ENCODE peak calls at places on chromosomes 4 and X, in four cellular contexts. W is K562, N is mammary epithelial cell, R is left ventricle myocardium inferior. C is an unnamed sample.
A peak's percentile ranks its signal among the peaks of the same experiment; 100 is the strongest.

GRCh38 chr4:171007618-171008390 is 805.4 kb upstream of the GALNTL6 start:
- DNase-seq in W (no peak), N (no peak), R (no peak), C (no peak)

GRCh38 chr4:108601096-108601495 is 19.3 kb upstream of the RPL34 start:
- DNase-seq in W (no peak), N (no peak), R (no peak), C (no peak)

GRCh38 chr4:88880001-88880400 is 177.0 kb downstream of the FAM13A start:
- DNase-seq in W (no peak), N (no peak), R (no peak), C (no peak)

GRCh38 chrX:150406559-150406958 is 43.4 kb downstream of the MAMLD1 start:
- DNase-seq in W (no peak), N (no peak), R (no peak), C (no peak)

GRCh38 chr4:10283761-10284160 is 167.2 kb upstream of the WDR1 start:
- DNase-seq in W (no peak), N (peak; percentile 95), R (no peak), C (no peak)

GRCh38 chrX:132940727-132941162 is 17.7 kb downstream of the HS6ST2 start:
- DNase-seq in W (no peak), N (no peak), R (no peak), C (no peak)

GRCh38 chr4:99945718-99946345 is 586 bp downstream of the DNAJB14 start:
- DNase-seq in W (peak; percentile 45), N (peak; percentile 53), R (no peak), C (no peak)

GRCh38 chr4:128427832-128428366 is 140.3 kb upstream of the PGRMC2 start:
- DNase-seq in W (peak; percentile 72), N (peak; percentile 81), R (no peak), C (peak; percentile 49)

GRCh38 chr4:127179451-127180087 is 453.2 kb upstream of the INTU start:
- DNase-seq in W (no peak), N (no peak), R (no peak), C (no peak)

GRCh38 chr4:52750819-52751348 is 341 bp downstream of the ERVMER34-1 start:
- DNase-seq in W (no peak), N (peak; percentile 54), R (no peak), C (peak; percentile 75)

GRCh38 chrX:68249401-68249831 is 183.9 kb downstream of the OPHN1 start:
- DNase-seq in W (no peak), N (no peak), R (peak; percentile 32), C (no peak)

GRCh38 chr4:113444386-113444785 is 317.2 kb downstream of the CAMK2D start:
- DNase-seq in W (no peak), N (peak; percentile 62), R (no peak), C (no peak)

GRCh38 chrX:13837290-13837745 is 20.4 kb upstream of the GPM6B start:
- DNase-seq in W (no peak), N (no peak), R (no peak), C (no peak)

GRCh38 chr4:22720091-22720490 is 27.4 kb downstream of the GBA3 start:
- DNase-seq in W (no peak), N (no peak), R (no peak), C (no peak)

GRCh38 chrX:74924449-74925209 is 623 bp downstream of the NEXMIF start:
- DNase-seq in W (no peak), N (peak; percentile 23), R (peak; percentile 15), C (peak; percentile 74)

GRCh38 chr4:105122334-105122733 is 24.3 kb upstream of the TET2 start:
- DNase-seq in W (peak; percentile 14), N (peak; percentile 11), R (no peak), C (no peak)

GRCh38 chr4:182604953-182605352 is 312.2 kb downstream of the DCTD start:
- DNase-seq in W (no peak), N (no peak), R (no peak), C (no peak)

GRCh38 chr4:3241905-3242304 is 7.1 kb upstream of the MSANTD1 start:
- DNase-seq in W (peak; percentile 81), N (no peak), R (no peak), C (peak; percentile 50)

GRCh38 chr4:57426779-57427395 is 316.7 kb upstream of the IGFBP7 start:
- DNase-seq in W (peak; percentile 73), N (peak; percentile 61), R (peak; percentile 55), C (peak; percentile 40)

GRCh38 chrX:118221733-118222132 is 105.1 kb upstream of the KLHL13 start:
- DNase-seq in W (no peak), N (no peak), R (no peak), C (no peak)

GRCh38 chr4:108787724-108788123 is 24.9 kb upstream of the ETNPPL start:
- DNase-seq in W (no peak), N (no peak), R (no peak), C (no peak)

DNA sequence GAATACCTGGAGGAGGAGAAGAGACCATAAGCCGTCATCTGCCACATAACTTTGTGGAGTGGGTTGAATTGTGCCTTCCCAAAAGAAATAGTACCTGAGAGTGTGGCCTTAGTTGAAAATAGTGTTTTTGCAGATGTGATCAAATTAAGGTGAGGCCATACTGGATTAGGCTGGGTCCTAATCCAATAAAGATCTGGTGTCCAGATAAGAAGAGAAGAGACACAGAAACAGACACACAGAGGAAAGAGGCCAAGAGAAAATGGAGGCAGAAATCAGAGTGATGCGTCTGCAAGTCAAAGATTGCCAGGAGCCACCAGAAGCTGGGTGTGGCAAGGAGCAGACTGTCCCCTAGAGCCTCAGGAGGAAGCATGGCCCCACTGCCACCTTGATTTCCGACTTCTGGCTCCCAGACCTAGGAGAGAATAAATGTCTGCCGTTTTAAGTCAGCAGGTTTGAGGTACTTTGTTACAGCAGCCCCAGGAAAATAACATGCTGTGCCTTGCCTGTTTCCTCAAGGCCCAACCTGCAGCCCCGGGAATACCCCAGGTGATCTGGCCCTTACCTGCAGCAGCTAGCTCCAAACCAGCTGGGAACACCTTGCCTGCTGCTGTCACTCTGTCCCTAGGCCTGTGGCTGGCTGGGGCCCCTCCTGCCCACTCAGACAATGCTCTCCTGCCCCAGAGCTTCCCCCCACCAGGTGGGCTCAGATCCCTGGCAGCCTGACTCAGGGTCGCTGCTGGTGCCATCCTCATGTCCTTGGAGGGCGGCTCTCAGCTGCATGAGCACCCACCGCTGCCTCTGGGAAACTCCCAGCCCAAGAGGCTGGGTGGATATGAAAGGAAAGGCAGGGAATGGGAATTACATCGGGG is 16.0 kb downstream of the C4orf50 start:
- DNase-seq in W (no peak), N (no peak), R (no peak), C (no peak)
- TF ChIP-seq CTCF in W (no peak), N (no peak), R (no peak), C (no peak)

GRCh38 chrX:73850124-73851013 is 287.4 kb downstream of the CHIC1 start:
- DNase-seq in W (peak; percentile 46), N (peak; percentile 35), R (no peak), C (peak; percentile 56)
- H3K9me3 ChIP-seq in W (no peaks in the 10 kb centered on the region), N (no peaks in the 10 kb centered on the region), R (no peaks in the 10 kb centered on the region), C (no peaks in the 10 kb centered on the region)

GRCh38 chr4:185566425-185566824 is 31.1 kb upstream of the PDLIM3 start:
- DNase-seq in W (no peak), N (no peak), R (peak; percentile 42), C (no peak)
- H3K4me3 ChIP-seq in W (no peak overlapping the region), N (no peak overlapping the region), R (no peak overlapping the region), C (no peak overlapping the region)

GRCh38 chrX:30735839-30736238 is 82.6 kb downstream of the GK start:
- DNase-seq in W (peak; percentile 76), N (peak; percentile 47), R (peak; percentile 15), C (peak; percentile 62)
- TF ChIP-seq CTCF in W (peak; percentile 78), N (peak; percentile 90), R (peak; percentile 59), C (peak; percentile 40)

DNA sequence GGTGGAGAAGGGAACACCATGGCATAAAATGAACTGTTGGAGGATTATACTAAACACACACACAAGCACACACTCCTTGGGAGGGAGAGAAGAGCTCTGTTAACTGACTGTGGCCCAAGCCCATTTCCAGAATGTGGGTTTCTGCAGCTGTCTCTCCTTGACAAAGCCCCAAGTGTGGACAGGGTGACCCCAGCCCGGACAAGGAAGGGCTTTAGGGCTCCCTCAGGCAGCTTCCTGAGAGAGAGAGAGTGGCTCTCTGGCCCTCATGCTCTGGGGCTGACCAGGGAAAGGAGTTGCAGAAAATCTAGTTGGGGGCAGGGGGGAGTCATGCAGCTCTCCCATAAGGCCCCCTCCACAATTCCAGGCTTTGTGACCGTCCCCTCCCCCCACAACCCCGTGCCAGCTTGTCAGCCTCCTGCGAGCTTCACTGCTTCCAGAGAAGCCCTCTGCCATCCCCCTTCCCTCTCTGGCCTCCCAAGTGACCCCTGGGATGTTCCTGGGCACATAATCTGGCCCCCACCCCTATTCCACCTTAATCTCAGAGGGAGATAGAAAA is 590 bp downstream of the ARHGEF9 start:
- DNase-seq in W (no peak), N (no peak), R (peak; percentile 13), C (no peak)
- H3K9me3 ChIP-seq in W (no peaks in the 10 kb centered on the region), N (peaks cover 3% of the 10 kb centered on the region), R (no peaks in the 10 kb centered on the region), C (no peaks in the 10 kb centered on the region)

GRCh38 chr4:74159397-74159709 is 1.4 kb downstream of the MTHFD2L start:
- DNase-seq in W (no peak), N (no peak), R (no peak), C (no peak)
- H3K4me3 ChIP-seq in W (peak overlapping the region; percentile 70), N (no peak overlapping the region), R (peak overlapping the region; percentile 72), C (no peak overlapping the region)

DNA sequence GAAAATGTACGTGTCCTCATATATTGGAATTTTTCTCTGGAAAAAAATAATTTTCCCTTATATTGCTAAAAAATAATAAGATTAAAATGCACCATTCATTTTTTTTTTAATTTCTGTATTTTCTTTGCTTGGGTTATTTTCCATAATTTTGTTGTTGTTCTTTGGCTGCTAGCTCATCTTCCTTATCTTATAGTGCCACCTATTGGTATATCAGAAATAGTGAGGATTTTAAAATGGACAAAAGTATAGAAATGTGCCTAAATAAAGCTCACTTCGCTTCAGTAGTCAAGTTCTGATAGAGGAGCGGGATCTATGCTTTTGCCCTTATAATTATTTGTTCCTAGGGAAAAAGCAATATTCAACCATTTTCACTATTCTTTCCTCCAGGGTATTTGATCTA is 134.8 kb downstream of the NAP1L3 start:
- DNase-seq in W (peak; percentile 0), N (no peak), R (no peak), C (no peak)
- TF ChIP-seq CTCF in W (no peak), N (peak; percentile 57), R (no peak), C (peak; percentile 14)

GRCh38 chr4:33914386-33914785 is 2329.9 kb downstream of the ARAP2 start:
- DNase-seq in W (no peak), N (no peak), R (no peak), C (no peak)

GRCh38 chr4:33911951-33912350 is 2332.4 kb downstream of the ARAP2 start:
- DNase-seq in W (no peak), N (no peak), R (no peak), C (no peak)
- H3K9me3 ChIP-seq in W (no peaks in the 10 kb centered on the region), N (peaks cover 3% of the 10 kb centered on the region), R (peaks cover 36% of the 10 kb centered on the region), C (no peaks in the 10 kb centered on the region)

GRCh38 chr4:81468685-81469084 is 3.0 kb downstream of the RASGEF1B start:
- DNase-seq in W (no peak), N (no peak), R (no peak), C (no peak)
- H3K4me3 ChIP-seq in W (no peak overlapping the region), N (no peak overlapping the region), R (no peak overlapping the region), C (no peak overlapping the region)